ENCODE peak calls at places on chromosomes 7 and 10, in eight cellular contexts. One of them, this sample, is unnamed.

GRCh38 chr10:74419491-74420466 is 268.8 kb downstream of the ADK start:
- DNase-seq in C1 segment of cervical spinal cord: no peak
- DNase-seq in right cardiac atrium: no peak
- DNase-seq in LoVo: no peak
- DNase-seq in Ammon's horn: peak
- DNase-seq in IMR-90: peak
- DNase-seq in RPMI8226: peak
- DNase-seq in activated naive CD4-positive, alpha-beta T cell treated with Interleukin-2 at 50 U/mL for 16 hours: peak
- DNase-seq in this sample: peak

GRCh38 chr7:99024066-99024465 is 119.8 kb downstream of the SMURF1 start:
- DNase-seq in C1 segment of cervical spinal cord: no peak
- DNase-seq in right cardiac atrium: no peak
- DNase-seq in LoVo: no peak
- DNase-seq in Ammon's horn: no peak
- DNase-seq in IMR-90: no peak
- DNase-seq in RPMI8226: no peak
- DNase-seq in activated naive CD4-positive, alpha-beta T cell treated with Interleukin-2 at 50 U/mL for 16 hours: no peak
- DNase-seq in this sample: no peak

GRCh38 chr7:101058355-101058754 is 26.9 kb upstream of the TRIM56 start:
- DNase-seq in C1 segment of cervical spinal cord: no peak
- DNase-seq in right cardiac atrium: peak
- DNase-seq in LoVo: peak
- DNase-seq in Ammon's horn: peak
- DNase-seq in IMR-90: peak
- DNase-seq in RPMI8226: peak
- DNase-seq in activated naive CD4-positive, alpha-beta T cell treated with Interleukin-2 at 50 U/mL for 16 hours: peak
- DNase-seq in this sample: peak

GRCh38 chr7:27182285-27182827 is 2.7 kb downstream of the HOXA11 start:
- DNase-seq in C1 segment of cervical spinal cord: no peak
- DNase-seq in right cardiac atrium: peak
- DNase-seq in LoVo: no peak
- DNase-seq in Ammon's horn: no peak
- DNase-seq in IMR-90: no peak
- DNase-seq in RPMI8226: no peak
- DNase-seq in activated naive CD4-positive, alpha-beta T cell treated with Interleukin-2 at 50 U/mL for 16 hours: no peak
- DNase-seq in this sample: no peak

GRCh38 chr7:138478499-138478908 is 18.4 kb downstream of the TRIM24 start:
- DNase-seq in C1 segment of cervical spinal cord: no peak
- DNase-seq in right cardiac atrium: no peak
- DNase-seq in LoVo: no peak
- DNase-seq in Ammon's horn: no peak
- DNase-seq in IMR-90: no peak
- DNase-seq in RPMI8226: peak
- DNase-seq in activated naive CD4-positive, alpha-beta T cell treated with Interleukin-2 at 50 U/mL for 16 hours: no peak
- DNase-seq in this sample: peak

GRCh38 chr10:26857991-26858706 is 2.6 kb downstream of the ABI1 start:
- DNase-seq in C1 segment of cervical spinal cord: no peak
- DNase-seq in right cardiac atrium: no peak
- DNase-seq in LoVo: no peak
- DNase-seq in Ammon's horn: peak
- DNase-seq in IMR-90: peak
- DNase-seq in RPMI8226: peak
- DNase-seq in activated naive CD4-positive, alpha-beta T cell treated with Interleukin-2 at 50 U/mL for 16 hours: no peak
- DNase-seq in this sample: peak

GRCh38 chr10:77441541-77442175 is 195.9 kb downstream of the KCNMA1 start:
- DNase-seq in C1 segment of cervical spinal cord: no peak
- DNase-seq in right cardiac atrium: no peak
- DNase-seq in LoVo: no peak
- DNase-seq in Ammon's horn: no peak
- DNase-seq in IMR-90: no peak
- DNase-seq in RPMI8226: no peak
- DNase-seq in activated naive CD4-positive, alpha-beta T cell treated with Interleukin-2 at 50 U/mL for 16 hours: no peak
- DNase-seq in this sample: no peak

GRCh38 chr7:388023-388355 is 98.0 kb downstream of the FOXL3 start:
- DNase-seq in C1 segment of cervical spinal cord: no peak
- DNase-seq in right cardiac atrium: no peak
- DNase-seq in LoVo: no peak
- DNase-seq in Ammon's horn: no peak
- DNase-seq in IMR-90: no peak
- DNase-seq in RPMI8226: no peak
- DNase-seq in activated naive CD4-positive, alpha-beta T cell treated with Interleukin-2 at 50 U/mL for 16 hours: no peak
- DNase-seq in this sample: no peak

GRCh38 chr10:46239999-46240683 is 46.7 kb upstream of the ANTXRL start:
- DNase-seq in C1 segment of cervical spinal cord: no peak
- DNase-seq in right cardiac atrium: no peak
- DNase-seq in LoVo: no peak
- DNase-seq in Ammon's horn: no peak
- DNase-seq in IMR-90: no peak
- DNase-seq in RPMI8226: no peak
- DNase-seq in activated naive CD4-positive, alpha-beta T cell treated with Interleukin-2 at 50 U/mL for 16 hours: no peak
- DNase-seq in this sample: no peak

GRCh38 chr10:79001082-79001885 is 67.5 kb upstream of the ZMIZ1 start:
- DNase-seq in C1 segment of cervical spinal cord: no peak
- DNase-seq in right cardiac atrium: no peak
- DNase-seq in LoVo: no peak
- DNase-seq in Ammon's horn: no peak
- DNase-seq in IMR-90: peak
- DNase-seq in RPMI8226: no peak
- DNase-seq in activated naive CD4-positive, alpha-beta T cell treated with Interleukin-2 at 50 U/mL for 16 hours: no peak
- DNase-seq in this sample: no peak

GRCh38 chr10:25815999-25816768 is 117.8 kb upstream of the MYO3A start:
- DNase-seq in C1 segment of cervical spinal cord: no peak
- DNase-seq in right cardiac atrium: no peak
- DNase-seq in LoVo: no peak
- DNase-seq in Ammon's horn: no peak
- DNase-seq in IMR-90: no peak
- DNase-seq in RPMI8226: peak
- DNase-seq in activated naive CD4-positive, alpha-beta T cell treated with Interleukin-2 at 50 U/mL for 16 hours: no peak
- DNase-seq in this sample: peak

GRCh38 chr7:99499356-99499712 is 747 bp downstream of the ZNF394 start:
- DNase-seq in C1 segment of cervical spinal cord: no peak
- DNase-seq in right cardiac atrium: no peak
- DNase-seq in LoVo: no peak
- DNase-seq in Ammon's horn: no peak
- DNase-seq in IMR-90: no peak
- DNase-seq in RPMI8226: peak
- DNase-seq in activated naive CD4-positive, alpha-beta T cell treated with Interleukin-2 at 50 U/mL for 16 hours: no peak
- DNase-seq in this sample: peak

GRCh38 chr7:130021105-130021834 is 29.9 kb downstream of the ZC3HC1 start:
- DNase-seq in C1 segment of cervical spinal cord: no peak
- DNase-seq in right cardiac atrium: no peak
- DNase-seq in LoVo: no peak
- DNase-seq in Ammon's horn: peak
- DNase-seq in IMR-90: no peak
- DNase-seq in RPMI8226: no peak
- DNase-seq in activated naive CD4-positive, alpha-beta T cell treated with Interleukin-2 at 50 U/mL for 16 hours: no peak
- DNase-seq in this sample: no peak

GRCh38 chr7:75915416-75916156 is 631 bp downstream of the POR start:
- DNase-seq in C1 segment of cervical spinal cord: no peak
- DNase-seq in right cardiac atrium: peak
- DNase-seq in LoVo: peak
- DNase-seq in Ammon's horn: peak
- DNase-seq in IMR-90: peak
- DNase-seq in RPMI8226: peak
- DNase-seq in activated naive CD4-positive, alpha-beta T cell treated with Interleukin-2 at 50 U/mL for 16 hours: no peak
- DNase-seq in this sample: peak

GRCh38 chr7:137880432-137880831 is 33.7 kb upstream of the DGKI start:
- DNase-seq in C1 segment of cervical spinal cord: no peak
- DNase-seq in right cardiac atrium: no peak
- DNase-seq in LoVo: no peak
- DNase-seq in Ammon's horn: no peak
- DNase-seq in IMR-90: peak
- DNase-seq in RPMI8226: no peak
- DNase-seq in activated naive CD4-positive, alpha-beta T cell treated with Interleukin-2 at 50 U/mL for 16 hours: no peak
- DNase-seq in this sample: no peak

GRCh38 chr10:35203744-35204143 is 77.1 kb downstream of the CREM start:
- DNase-seq in C1 segment of cervical spinal cord: no peak
- DNase-seq in right cardiac atrium: no peak
- DNase-seq in LoVo: no peak
- DNase-seq in Ammon's horn: no peak
- DNase-seq in IMR-90: no peak
- DNase-seq in RPMI8226: no peak
- DNase-seq in activated naive CD4-positive, alpha-beta T cell treated with Interleukin-2 at 50 U/mL for 16 hours: no peak
- DNase-seq in this sample: no peak

GRCh38 chr10:124002391-124003069 is 90.9 kb downstream of the CHST15 start:
- DNase-seq in C1 segment of cervical spinal cord: no peak
- DNase-seq in right cardiac atrium: no peak
- DNase-seq in LoVo: no peak
- DNase-seq in Ammon's horn: no peak
- DNase-seq in IMR-90: no peak
- DNase-seq in RPMI8226: no peak
- DNase-seq in activated naive CD4-positive, alpha-beta T cell treated with Interleukin-2 at 50 U/mL for 16 hours: no peak
- DNase-seq in this sample: no peak

GRCh38 chr7:86788948-86789347 is 145.2 kb downstream of the GRM3 start:
- DNase-seq in C1 segment of cervical spinal cord: no peak
- DNase-seq in right cardiac atrium: no peak
- DNase-seq in LoVo: no peak
- DNase-seq in Ammon's horn: no peak
- DNase-seq in IMR-90: no peak
- DNase-seq in RPMI8226: no peak
- DNase-seq in activated naive CD4-positive, alpha-beta T cell treated with Interleukin-2 at 50 U/mL for 16 hours: no peak
- DNase-seq in this sample: peak

GRCh38 chr7:30778246-30779025 is 7.2 kb downstream of the MINDY4 start:
- DNase-seq in C1 segment of cervical spinal cord: no peak
- DNase-seq in right cardiac atrium: peak
- DNase-seq in LoVo: no peak
- DNase-seq in Ammon's horn: no peak
- DNase-seq in IMR-90: peak
- DNase-seq in RPMI8226: no peak
- DNase-seq in activated naive CD4-positive, alpha-beta T cell treated with Interleukin-2 at 50 U/mL for 16 hours: no peak
- DNase-seq in this sample: no peak

GRCh38 chr10:15200626-15201025 is 32.1 kb upstream of the NMT2 start:
- DNase-seq in C1 segment of cervical spinal cord: no peak
- DNase-seq in right cardiac atrium: no peak
- DNase-seq in LoVo: peak
- DNase-seq in Ammon's horn: no peak
- DNase-seq in IMR-90: peak
- DNase-seq in RPMI8226: no peak
- DNase-seq in activated naive CD4-positive, alpha-beta T cell treated with Interleukin-2 at 50 U/mL for 16 hours: no peak
- DNase-seq in this sample: no peak

GRCh38 chr10:101835406-101835805 is 8.2 kb downstream of the KCNIP2 start:
- DNase-seq in C1 segment of cervical spinal cord: no peak
- DNase-seq in right cardiac atrium: no peak
- DNase-seq in LoVo: no peak
- DNase-seq in Ammon's horn: no peak
- DNase-seq in IMR-90: no peak
- DNase-seq in RPMI8226: no peak
- DNase-seq in activated naive CD4-positive, alpha-beta T cell treated with Interleukin-2 at 50 U/mL for 16 hours: no peak
- DNase-seq in this sample: no peak

GRCh38 chr7:129828989-129829676 is 123.6 kb downstream of the UBE2H start:
- DNase-seq in C1 segment of cervical spinal cord: no peak
- DNase-seq in right cardiac atrium: no peak
- DNase-seq in LoVo: no peak
- DNase-seq in Ammon's horn: no peak
- DNase-seq in IMR-90: no peak
- DNase-seq in RPMI8226: no peak
- DNase-seq in activated naive CD4-positive, alpha-beta T cell treated with Interleukin-2 at 50 U/mL for 16 hours: peak
- DNase-seq in this sample: no peak

GRCh38 chr10:110067960-110068770 is 60.4 kb downstream of the ADD3 start:
- DNase-seq in C1 segment of cervical spinal cord: no peak
- DNase-seq in right cardiac atrium: peak
- DNase-seq in LoVo: peak
- DNase-seq in Ammon's horn: no peak
- DNase-seq in IMR-90: no peak
- DNase-seq in RPMI8226: no peak
- DNase-seq in activated naive CD4-positive, alpha-beta T cell treated with Interleukin-2 at 50 U/mL for 16 hours: peak
- DNase-seq in this sample: peak

GRCh38 chr10:79487296-79488194 is 24.8 kb upstream of the EIF5AL1 start:
- DNase-seq in C1 segment of cervical spinal cord: no peak
- DNase-seq in right cardiac atrium: peak
- DNase-seq in LoVo: peak
- DNase-seq in Ammon's horn: peak
- DNase-seq in IMR-90: peak
- DNase-seq in RPMI8226: peak
- DNase-seq in activated naive CD4-positive, alpha-beta T cell treated with Interleukin-2 at 50 U/mL for 16 hours: peak
- DNase-seq in this sample: peak

GRCh38 chr10:5888352-5888751 is 1.3 kb downstream of the ANKRD16 start:
- DNase-seq in C1 segment of cervical spinal cord: no peak
- DNase-seq in right cardiac atrium: no peak
- DNase-seq in LoVo: no peak
- DNase-seq in Ammon's horn: peak
- DNase-seq in IMR-90: peak
- DNase-seq in RPMI8226: no peak
- DNase-seq in activated naive CD4-positive, alpha-beta T cell treated with Interleukin-2 at 50 U/mL for 16 hours: no peak
- DNase-seq in this sample: no peak

GRCh38 chr10:86962136-86962980 is 4.0 kb downstream of the SNCG start:
- DNase-seq in C1 segment of cervical spinal cord: no peak
- DNase-seq in right cardiac atrium: peak
- DNase-seq in LoVo: no peak
- DNase-seq in Ammon's horn: no peak
- DNase-seq in IMR-90: no peak
- DNase-seq in RPMI8226: no peak
- DNase-seq in activated naive CD4-positive, alpha-beta T cell treated with Interleukin-2 at 50 U/mL for 16 hours: no peak
- DNase-seq in this sample: no peak

GRCh38 chr10:21860718-21861117 is 142.8 kb downstream of the DNAJC1 start:
- DNase-seq in C1 segment of cervical spinal cord: no peak
- DNase-seq in right cardiac atrium: no peak
- DNase-seq in LoVo: no peak
- DNase-seq in Ammon's horn: no peak
- DNase-seq in IMR-90: peak
- DNase-seq in RPMI8226: no peak
- DNase-seq in activated naive CD4-positive, alpha-beta T cell treated with Interleukin-2 at 50 U/mL for 16 hours: no peak
- DNase-seq in this sample: peak

GRCh38 chr10:114504769-114505579 is 100.7 kb upstream of the AFAP1L2 start:
- DNase-seq in C1 segment of cervical spinal cord: no peak
- DNase-seq in right cardiac atrium: peak
- DNase-seq in LoVo: no peak
- DNase-seq in Ammon's horn: no peak
- DNase-seq in IMR-90: peak
- DNase-seq in RPMI8226: no peak
- DNase-seq in activated naive CD4-positive, alpha-beta T cell treated with Interleukin-2 at 50 U/mL for 16 hours: no peak
- DNase-seq in this sample: no peak

GRCh38 chr10:99859585-99859984 is 77.1 kb downstream of the ABCC2 start:
- DNase-seq in C1 segment of cervical spinal cord: no peak
- DNase-seq in right cardiac atrium: no peak
- DNase-seq in LoVo: peak
- DNase-seq in Ammon's horn: no peak
- DNase-seq in IMR-90: no peak
- DNase-seq in RPMI8226: no peak
- DNase-seq in activated naive CD4-positive, alpha-beta T cell treated with Interleukin-2 at 50 U/mL for 16 hours: no peak
- DNase-seq in this sample: no peak

GRCh38 chr10:29470355-29470705 is 164.4 kb downstream of the SVIL start:
- DNase-seq in C1 segment of cervical spinal cord: no peak
- DNase-seq in right cardiac atrium: peak
- DNase-seq in LoVo: no peak
- DNase-seq in Ammon's horn: no peak
- DNase-seq in IMR-90: no peak
- DNase-seq in RPMI8226: no peak
- DNase-seq in activated naive CD4-positive, alpha-beta T cell treated with Interleukin-2 at 50 U/mL for 16 hours: no peak
- DNase-seq in this sample: no peak

GRCh38 chr10:13984647-13985155 is 346.0 kb downstream of the FRMD4A start:
- DNase-seq in C1 segment of cervical spinal cord: no peak
- DNase-seq in right cardiac atrium: no peak
- DNase-seq in LoVo: no peak
- DNase-seq in Ammon's horn: no peak
- DNase-seq in IMR-90: peak
- DNase-seq in RPMI8226: no peak
- DNase-seq in activated naive CD4-positive, alpha-beta T cell treated with Interleukin-2 at 50 U/mL for 16 hours: no peak
- DNase-seq in this sample: no peak

GRCh38 chr7:32088336-32088975 is 18.2 kb upstream of the PDE1C start:
- DNase-seq in C1 segment of cervical spinal cord: no peak
- DNase-seq in right cardiac atrium: no peak
- DNase-seq in LoVo: no peak
- DNase-seq in Ammon's horn: no peak
- DNase-seq in IMR-90: no peak
- DNase-seq in RPMI8226: no peak
- DNase-seq in activated naive CD4-positive, alpha-beta T cell treated with Interleukin-2 at 50 U/mL for 16 hours: no peak
- DNase-seq in this sample: no peak

GRCh38 chr7:133529861-133530260 is 277.0 kb downstream of the EXOC4 start:
- DNase-seq in C1 segment of cervical spinal cord: no peak
- DNase-seq in right cardiac atrium: no peak
- DNase-seq in LoVo: no peak
- DNase-seq in Ammon's horn: no peak
- DNase-seq in IMR-90: no peak
- DNase-seq in RPMI8226: no peak
- DNase-seq in activated naive CD4-positive, alpha-beta T cell treated with Interleukin-2 at 50 U/mL for 16 hours: no peak
- DNase-seq in this sample: no peak

GRCh38 chr7:130935564-130936157 is 201.7 kb upstream of the KLF14 start:
- DNase-seq in C1 segment of cervical spinal cord: no peak
- DNase-seq in right cardiac atrium: no peak
- DNase-seq in LoVo: no peak
- DNase-seq in Ammon's horn: no peak
- DNase-seq in IMR-90: no peak
- DNase-seq in RPMI8226: no peak
- DNase-seq in activated naive CD4-positive, alpha-beta T cell treated with Interleukin-2 at 50 U/mL for 16 hours: no peak
- DNase-seq in this sample: no peak